ENCODE peak calls at places on chromosome 13, in seven cellular contexts. Z, E, V, M, H, C and W are unnamed samples.

GRCh38 chr13:41061075-41061913 is at the start of gene WBP4:
- DNase-seq in E (peak), M (peak), H (peak), C (peak), V (peak), Z (peak), W (peak)

GRCh38 chr13:46577656-46578589 is 25.0 kb downstream of the LRCH1 start:
- DNase-seq in E (no peak), Z (no peak), H (no peak), V (no peak), C (no peak), M (no peak), W (no peak)

GRCh38 chr13:85314686-85315085 is 484.5 kb downstream of the SLITRK6 start:
- DNase-seq in Z (peak), C (no peak), V (no peak), E (no peak), H (no peak), M (peak), W (no peak)

GRCh38 chr13:41827507-41828213 is 133.2 kb downstream of the VWA8 start:
- DNase-seq in V (peak), M (no peak), H (peak), Z (no peak), C (no peak), E (no peak), W (no peak)

GRCh38 chr13:100694722-100695644 is 20.4 kb upstream of the TMTC4 start:
- DNase-seq in H (peak), Z (no peak), V (peak), E (no peak), M (peak), C (peak), W (no peak)

GRCh38 chr13:112158961-112159360 is 92.0 kb downstream of the SOX1 start:
- DNase-seq in E (no peak), C (no peak), H (no peak), V (no peak), M (no peak), Z (no peak), W (no peak)

GRCh38 chr13:110942248-110942981 is 27.5 kb upstream of the ANKRD10 start:
- DNase-seq in E (no peak), Z (no peak), M (no peak), C (no peak), H (peak), V (peak), W (no peak)

GRCh38 chr13:24196593-24197197 is 36.2 kb downstream of the SPATA13 start:
- DNase-seq in V (no peak), Z (no peak), M (no peak), C (no peak), H (no peak), E (no peak), W (no peak)

GRCh38 chr13:30314562-30314961 is 7.2 kb upstream of the KATNAL1 start:
- DNase-seq in H (no peak), Z (no peak), E (no peak), V (no peak), M (no peak), C (no peak), W (no peak)

GRCh38 chr13:110980921-110981320 is 66.1 kb upstream of the ANKRD10 start:
- DNase-seq in C (no peak), Z (no peak), H (no peak), E (no peak), M (no peak), V (no peak), W (no peak)

GRCh38 chr13:66835040-66835628 is 395.0 kb downstream of the PCDH9 start:
- DNase-seq in Z (peak), H (no peak), M (peak), C (no peak), E (no peak), V (no peak), W (no peak)

GRCh38 chr13:21359855-21360254 is 99.2 kb downstream of the ZDHHC20 start:
- DNase-seq in Z (no peak), H (no peak), V (no peak), C (peak), E (no peak), M (no peak), W (no peak)

GRCh38 chr13:19634129-19634740 is 776 bp downstream of the MPHOSPH8 start:
- DNase-seq in V (peak), C (no peak), H (peak), Z (no peak), E (no peak), M (no peak), W (no peak)

GRCh38 chr13:107119989-107120881 is 552.3 kb upstream of the ARGLU1 start:
- DNase-seq in V (no peak), E (no peak), C (no peak), M (no peak), H (no peak), Z (no peak), W (no peak)

GRCh38 chr13:24217601-24218281 is 57.2 kb downstream of the SPATA13 start:
- DNase-seq in Z (no peak), V (no peak), C (peak), E (no peak), M (no peak), H (no peak), W (no peak)

GRCh38 chr13:49641810-49642291 is 13.5 kb downstream of the ARL11 start:
- DNase-seq in Z (no peak), C (no peak), E (no peak), M (no peak), V (peak), H (no peak), W (no peak)

GRCh38 chr13:43804461-43805070 is 17.8 kb upstream of the ENOX1 start:
- DNase-seq in V (peak), H (peak), E (no peak), M (no peak), C (no peak), Z (peak), W (peak)

GRCh38 chr13:34933349-34933748 is 8.7 kb upstream of the NBEA start:
- DNase-seq in E (no peak), V (no peak), M (no peak), Z (no peak), H (no peak), C (no peak), W (peak)

GRCh38 chr13:48595330-48596127 is 58.2 kb upstream of the CYSLTR2 start:
- DNase-seq in H (peak), V (peak), Z (no peak), M (peak), C (peak), E (no peak), W (no peak)

GRCh38 chr13:69324109-69324886 is 783.3 kb upstream of the ATXN8OS start:
- DNase-seq in C (no peak), H (peak), E (no peak), M (no peak), V (no peak), Z (no peak), W (no peak)

GRCh38 chr13:38868399-38868798 is 122.2 kb downstream of the STOML3 start:
- DNase-seq in H (no peak), E (no peak), C (no peak), M (no peak), V (no peak), Z (no peak), W (no peak)

GRCh38 chr13:29105779-29106178 is 285.6 kb downstream of the MTUS2 start:
- DNase-seq in Z (no peak), E (no peak), V (no peak), C (peak), H (no peak), M (no peak), W (no peak)

GRCh38 chr13:80054806-80055205 is 286.1 kb downstream of the SPRY2 start:
- DNase-seq in H (no peak), Z (no peak), V (peak), C (no peak), M (no peak), E (no peak), W (no peak)

GRCh38 chr13:21458816-21459701 is at the start of gene ZDHHC20:
- DNase-seq in C (peak), V (peak), Z (peak), M (peak), E (peak), H (peak), W (no peak)